ENCODE peak calls at places on chromosome 17, in ten cellular contexts. Q is stomach; X is adrenal gland; L is fibroblast of pulmonary artery; I is HFF-Myc; K is neuronal stem cell; B is NCI-H2107; D is CD4-positive, CD25-positive, alpha-beta regulatory T cell; Z is HCEC 1CT; T is glutamatergic neuron. S is an unnamed sample.

GRCh38 chr17:71441098-71441497 is 679.7 kb upstream of the SOX9 start:
- DNase-seq in Q (no peak), X (no peak), L (peak; percentile 73), I (peak; percentile 72), K (no peak), B (no peak), D (no peak), Z (peak; percentile 88), T (no peak), S (no peak)

GRCh38 chr17:60538726-60539125 is 12.7 kb upstream of the APPBP2 start:
- DNase-seq in Q (no peak), X (no peak), L (no peak), I (no peak), K (no peak), B (no peak), D (no peak), Z (peak; percentile 67), T (no peak), S (no peak)

GRCh38 chr17:13596241-13596941 is 5.3 kb downstream of the HS3ST3A1 start:
- DNase-seq in Q (no peak), X (no peak), L (no peak), I (no peak), K (no peak), B (no peak), D (no peak), Z (no peak), T (no peak), S (no peak)

GRCh38 chr17:15659663-15660062 is 24.4 kb downstream of the TRIM16 start:
- DNase-seq in Q (peak; percentile 86), X (peak; percentile 59), L (peak; percentile 47), I (no peak), K (no peak), B (no peak), D (no peak), Z (no peak), T (no peak), S (no peak)

GRCh38 chr17:74329378-74329777 is 3.4 kb downstream of the KIF19 start:
- DNase-seq in Q (no peak), X (no peak), L (no peak), I (no peak), K (no peak), B (no peak), D (no peak), Z (no peak), T (no peak), S (no peak)

GRCh38 chr17:27671591-27671910 is 40.6 kb downstream of the LGALS9 start:
- DNase-seq in Q (no peak), X (no peak), L (no peak), I (no peak), K (no peak), B (no peak), D (no peak), Z (no peak), T (no peak), S (no peak)

GRCh38 chr17:58110012-58110411 is 26.8 kb downstream of the DYNLL2 start:
- DNase-seq in Q (no peak), X (no peak), L (no peak), I (no peak), K (no peak), B (no peak), D (no peak), Z (no peak), T (no peak), S (no peak)

GRCh38 chr17:48624544-48625501 is 1.3 kb downstream of the HOXB9 start:
- DNase-seq in Q (no peak), X (no peak), L (no peak), I (no peak), K (no peak), B (no peak), D (no peak), Z (no peak), T (peak; percentile 45), S (peak; percentile 71)

GRCh38 chr17:51238253-51238887 is 21.5 kb downstream of the MBTD1 start:
- DNase-seq in Q (no peak), X (no peak), L (no peak), I (no peak), K (no peak), B (no peak), D (no peak), Z (no peak), T (no peak), S (no peak)

GRCh38 chr17:1714980-1715802 is 5.0 kb upstream of the TLCD2 start:
- DNase-seq in Q (peak; percentile 84), X (peak; percentile 95), L (peak; percentile 91), I (no peak), K (no peak), B (no peak), D (no peak), Z (peak; percentile 87), T (peak; percentile 72), S (no peak)

GRCh38 chr17:82424001-82424862 is 5.8 kb upstream of the OGFOD3 start:
- DNase-seq in Q (peak; percentile 45), X (peak; percentile 57), L (peak; percentile 56), I (no peak), K (peak; percentile 30), B (no peak), D (peak; percentile 51), Z (peak; percentile 40), T (no peak), S (no peak)

GRCh38 chr17:17809527-17810373 is 27.0 kb downstream of the SREBF1 start:
- DNase-seq in Q (no peak), X (peak; percentile 77), L (peak; percentile 53), I (no peak), K (peak; percentile 76), B (no peak), D (no peak), Z (no peak), T (peak; percentile 84), S (peak; percentile 60)

GRCh38 chr17:35981908-35982330 is 622 bp upstream of the CCL16 start:
- DNase-seq in Q (no peak), X (no peak), L (no peak), I (no peak), K (no peak), B (no peak), D (no peak), Z (no peak), T (no peak), S (peak; percentile 43)

GRCh38 chr17:82604532-82604931 is 43.7 kb downstream of the WDR45B start:
- DNase-seq in Q (no peak), X (no peak), L (no peak), I (no peak), K (no peak), B (no peak), D (no peak), Z (no peak), T (no peak), S (no peak)

GRCh38 chr17:54899721-54900456 is 763 bp upstream of the TOM1L1 start:
- DNase-seq in Q (no peak), X (no peak), L (no peak), I (no peak), K (no peak), B (no peak), D (no peak), Z (no peak), T (peak; percentile 41), S (peak; percentile 45)

GRCh38 chr17:5651348-5651747 is 67.0 kb upstream of the NLRP1 start:
- DNase-seq in Q (no peak), X (no peak), L (no peak), I (no peak), K (no peak), B (no peak), D (no peak), Z (no peak), T (no peak), S (no peak)

GRCh38 chr17:61405047-61405685 is 5.5 kb downstream of the TBX2 start:
- DNase-seq in Q (no peak), X (no peak), L (no peak), I (no peak), K (no peak), B (no peak), D (no peak), Z (no peak), T (peak; percentile 59), S (no peak)

GRCh38 chr17:42618442-42619150 is 9.1 kb downstream of the TUBG1 start:
- DNase-seq in Q (peak; percentile 86), X (peak; percentile 57), L (no peak), I (no peak), K (no peak), B (peak; percentile 66), D (no peak), Z (peak; percentile 4), T (no peak), S (no peak)

GRCh38 chr17:57877803-57878202 is 28.0 kb upstream of the MRPS23 start:
- DNase-seq in Q (no peak), X (no peak), L (no peak), I (no peak), K (no peak), B (no peak), D (no peak), Z (no peak), T (no peak), S (no peak)

GRCh38 chr17:73003487-73003886 is 89.0 kb downstream of the SLC39A11 start:
- DNase-seq in Q (no peak), X (no peak), L (no peak), I (no peak), K (no peak), B (no peak), D (no peak), Z (no peak), T (no peak), S (no peak)

GRCh38 chr17:10628756-10629155 is 28.4 kb downstream of the MYH3 start:
- DNase-seq in Q (no peak), X (no peak), L (no peak), I (no peak), K (no peak), B (no peak), D (no peak), Z (no peak), T (peak; percentile 45), S (peak; percentile 21)

GRCh38 chr17:67992541-67993152 is 3.6 kb downstream of the C17orf58 start:
- DNase-seq in Q (no peak), X (no peak), L (peak; percentile 57), I (no peak), K (peak; percentile 4), B (no peak), D (no peak), Z (no peak), T (no peak), S (no peak)

GRCh38 chr17:40452074-40452787 is 9.0 kb downstream of the IGFBP4 start:
- DNase-seq in Q (no peak), X (no peak), L (peak; percentile 93), I (no peak), K (no peak), B (no peak), D (no peak), Z (peak; percentile 84), T (peak; percentile 45), S (no peak)

GRCh38 chr17:10798332-10798749 is 5.6 kb downstream of the TMEM238L start:
- DNase-seq in Q (peak; percentile 96), X (no peak), L (no peak), I (no peak), K (no peak), B (no peak), D (no peak), Z (no peak), T (no peak), S (no peak)

GRCh38 chr17:77245162-77245926 is 104.6 kb downstream of the SEC14L1 start:
- DNase-seq in Q (no peak), X (no peak), L (no peak), I (no peak), K (no peak), B (no peak), D (no peak), Z (no peak), T (no peak), S (peak; percentile 27)

GRCh38 chr17:12231027-12231682 is 210.5 kb downstream of the MAP2K4 start:
- DNase-seq in Q (no peak), X (peak; percentile 79), L (no peak), I (no peak), K (no peak), B (no peak), D (no peak), Z (no peak), T (no peak), S (no peak)

GRCh38 chr17:21183468-21183867 is 30.5 kb downstream of the TMEM11 start:
- DNase-seq in Q (no peak), X (no peak), L (no peak), I (no peak), K (no peak), B (no peak), D (no peak), Z (no peak), T (no peak), S (no peak)

GRCh38 chr17:21394265-21394664 is 18.1 kb downstream of the KCNJ12 start:
- DNase-seq in Q (no peak), X (no peak), L (no peak), I (no peak), K (no peak), B (no peak), D (no peak), Z (peak; percentile 5), T (no peak), S (no peak)